ENCODE peak calls at places on chromosomes 16 and 17, in five cellular contexts. K, F, R, J and D are unnamed samples.
A peak's percentile ranks its signal among the peaks of the same experiment; 100 is the strongest.

GRCh38 chr17:37399404-37399803 is 7.2 kb downstream of the ACACA start:
- DNase-seq in K (no peak), F (no peak), R (no peak), J (no peak), D (peak; percentile 22)

GRCh38 chr16:76280421-76280820 is 3.2 kb downstream of the CNTNAP4 start:
- DNase-seq in K (no peak), F (no peak), R (no peak), J (no peak), D (no peak)

GRCh38 chr16:4414187-4414909 is 2.0 kb downstream of the CORO7 start:
- DNase-seq in K (no peak), F (peak; percentile 94), R (no peak), J (no peak), D (no peak)

GRCh38 chr17:8963017-8963416 is 2.5 kb downstream of the PIK3R5 start:
- DNase-seq in K (no peak), F (no peak), R (no peak), J (no peak), D (no peak)

GRCh38 chr17:28446716-28447395 is 26.6 kb upstream of the SLC13A2 start:
- DNase-seq in K (no peak), F (no peak), R (no peak), J (no peak), D (no peak)

GRCh38 chr17:265726-266125 is 84.3 kb upstream of the DOC2B start:
- DNase-seq in K (no peak), F (no peak), R (no peak), J (no peak), D (no peak)

GRCh38 chr16:85390511-85391174 is 222.5 kb upstream of the GSE1 start:
- DNase-seq in K (peak; percentile 97), F (no peak), R (peak; percentile 90), J (peak; percentile 88), D (peak; percentile 96)

GRCh38 chr17:40909351-40909750 is 24.3 kb upstream of the KRT20 start:
- DNase-seq in K (peak; percentile 98), F (peak; percentile 67), R (peak; percentile 91), J (peak; percentile 56), D (peak; percentile 97)

GRCh38 chr16:56848056-56848936 is 16.7 kb upstream of the SLC12A3 start:
- DNase-seq in K (peak; percentile 83), F (peak; percentile 36), R (no peak), J (peak; percentile 35), D (peak; percentile 81)

GRCh38 chr17:61457226-61457983 is 5.2 kb downstream of the TBX4 start:
- DNase-seq in K (peak; percentile 23), F (no peak), R (no peak), J (no peak), D (no peak)

GRCh38 chr16:58317608-58318152 is 22.9 kb upstream of the PRSS54 start:
- DNase-seq in K (no peak), F (no peak), R (no peak), J (no peak), D (no peak)

GRCh38 chr16:84169765-84170310 is 17.0 kb downstream of the TAF1C start:
- DNase-seq in K (no peak), F (no peak), R (no peak), J (no peak), D (no peak)

GRCh38 chr16:57042157-57043111 is 49.9 kb upstream of the CPNE2 start:
- DNase-seq in K (no peak), F (peak; percentile 86), R (no peak), J (no peak), D (no peak)

GRCh38 chr16:7629571-7629970 is 296.9 kb downstream of the RBFOX1 start:
- DNase-seq in K (no peak), F (no peak), R (no peak), J (no peak), D (no peak)

GRCh38 chr16:66603537-66604375 is 748 bp upstream of the CMTM3 start:
- DNase-seq in K (peak; percentile 64), F (peak; percentile 68), R (peak; percentile 70), J (peak; percentile 63), D (peak; percentile 47)
- H3K4me3 ChIP-seq in K (peak overlapping the region; percentile 76), F (peak overlapping the region; percentile 37), R (peak overlapping the region; percentile 86), J (peak overlapping the region; percentile 78), D (peak overlapping the region; percentile 75)

GRCh38 chr16:49484936-49485335 is 111.3 kb downstream of the C16orf78 start:
- DNase-seq in K (no peak), F (no peak), R (no peak), J (no peak), D (no peak)
- H3K4me3 ChIP-seq in K (no peak overlapping the region), F (no peak overlapping the region), R (no peak overlapping the region), J (peak overlapping the region; percentile 43), D (no peak overlapping the region)

GRCh38 chr17:4709794-4710692 is at the start of gene ARRB2:
- DNase-seq in K (peak; percentile 98), F (peak; percentile 98), R (peak; percentile 99), J (peak; percentile 99), D (peak; percentile 99)

GRCh38 chr17:4712526-4712925 is 2.1 kb downstream of the ARRB2 start:
- DNase-seq in K (no peak), F (no peak), R (no peak), J (no peak), D (peak; percentile 39)

GRCh38 chr17:4708436-4708835 is 2.0 kb upstream of the ARRB2 start:
- DNase-seq in K (no peak), F (peak; percentile 61), R (no peak), J (no peak), D (no peak)

GRCh38 chr17:4710693-4711634 is 532 bp downstream of the ARRB2 start:
- DNase-seq in K (peak; percentile 21), F (no peak), R (no peak), J (peak; percentile 37), D (no peak)

DNA sequence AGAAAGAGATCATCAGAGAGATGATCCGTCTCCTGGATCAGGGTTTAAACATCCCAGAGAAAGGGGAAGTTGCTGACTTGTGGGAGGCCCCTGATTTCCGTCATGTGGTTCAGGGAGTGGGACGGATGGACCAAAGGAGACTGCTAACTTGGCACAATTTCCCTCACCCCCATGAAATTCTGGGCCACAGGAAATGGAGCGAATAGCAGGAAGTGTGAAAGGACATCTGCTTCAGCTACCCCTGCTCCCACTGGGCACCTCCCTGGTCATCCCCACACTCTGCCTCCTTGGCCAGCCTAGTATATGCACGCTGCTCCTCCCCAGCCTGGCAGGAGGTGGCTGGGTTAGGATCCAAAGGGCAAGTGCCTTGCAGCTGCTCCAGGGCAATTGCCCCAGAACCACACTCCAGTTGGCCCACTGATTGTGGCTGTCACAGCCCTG is 1.3 kb downstream of the ARRB2 start:
- DNase-seq in K (no peak), F (no peak), R (no peak), J (peak; percentile 33), D (no peak)
- H3K4me3 ChIP-seq in K (no peak overlapping the region), F (no peak overlapping the region), R (peak overlapping the region; percentile 83), J (peak overlapping the region; percentile 72), D (no peak overlapping the region)

GRCh38 chr16:24520983-24521382 is 18.4 kb upstream of the RBBP6 start:
- DNase-seq in K (no peak), F (no peak), R (no peak), J (no peak), D (no peak)

GRCh38 chr16:24514096-24514495 is 25.3 kb upstream of the RBBP6 start:
- DNase-seq in K (no peak), F (no peak), R (no peak), J (no peak), D (no peak)

GRCh38 chr16:24515186-24515585 is 24.2 kb upstream of the RBBP6 start:
- DNase-seq in K (no peak), F (no peak), R (no peak), J (no peak), D (no peak)

GRCh38 chr16:24518498-24518897 is 20.9 kb upstream of the RBBP6 start:
- DNase-seq in K (no peak), F (no peak), R (no peak), J (no peak), D (no peak)

DNA sequence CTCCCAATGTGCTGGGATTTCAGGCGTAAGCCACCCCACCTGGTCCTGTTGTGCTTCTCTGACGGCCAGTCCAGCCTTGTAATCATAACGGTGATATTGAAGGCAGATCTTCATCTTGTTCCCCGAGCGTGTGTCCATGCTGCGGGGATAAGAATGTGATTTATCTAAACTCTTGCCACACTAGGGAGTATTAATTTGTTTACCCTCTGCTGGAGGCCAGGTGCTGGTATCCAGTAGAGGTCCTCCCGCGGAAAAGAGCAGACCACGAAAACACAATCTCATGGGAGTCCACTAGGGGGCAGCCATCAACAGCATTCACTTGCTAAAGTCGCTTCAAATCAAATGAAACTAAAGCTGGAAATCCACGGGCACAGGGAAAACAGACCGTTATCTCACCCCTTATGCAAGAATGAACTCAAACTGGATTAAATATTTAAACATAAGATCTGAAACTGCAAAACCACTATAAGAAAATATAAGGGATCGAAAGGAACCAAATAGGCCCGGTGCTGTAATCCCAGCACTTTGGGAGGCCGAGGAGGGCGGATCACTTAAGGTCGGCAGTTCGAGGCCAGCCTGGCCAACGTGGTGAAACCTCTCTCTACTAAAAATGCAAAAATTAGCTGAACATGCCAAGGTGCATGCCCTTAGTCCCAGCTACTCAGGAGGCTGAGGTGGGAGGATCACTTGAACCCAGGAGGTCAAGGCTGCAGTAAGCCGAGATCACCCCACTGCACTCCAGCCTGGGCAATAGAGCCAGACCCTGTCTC is 22.3 kb upstream of the RBBP6 start:
- DNase-seq in K (peak; percentile 90), F (peak; percentile 82), R (peak; percentile 74), J (peak; percentile 68), D (peak; percentile 67)
- H3K4me3 ChIP-seq in K (peak overlapping the region; percentile 66), F (peak overlapping the region; percentile 30), R (peak overlapping the region; percentile 31), J (peak overlapping the region; percentile 46), D (no peak overlapping the region)

GRCh38 chr17:39777534-39778365 is 40.0 kb downstream of the GRB7 start:
- DNase-seq in K (no peak), F (peak; percentile 60), R (no peak), J (no peak), D (no peak)
- H3K4me3 ChIP-seq in K (no peak overlapping the region), F (peak overlapping the region; percentile 58), R (no peak overlapping the region), J (no peak overlapping the region), D (no peak overlapping the region)